ENCODE peak calls at places on chromosomes 1 and 21, in four cellular contexts. G is PC-3, I is pancreas, T is H7. D is an unnamed sample.

GRCh38 chr1:173161510-173162221 is 45.5 kb downstream of the TNFSF4 start:
- DNase-seq in G (peak; percentile 100), I (no peak), T (no peak), D (peak; percentile 53)

GRCh38 chr1:166972193-166972592 is 3.1 kb downstream of the ILDR2 start:
- DNase-seq in G (no peak), I (no peak), T (no peak), D (no peak)

GRCh38 chr21:45709127-45709526 is 65.6 kb downstream of the PCBP3 start:
- DNase-seq in G (no peak), I (no peak), T (no peak), D (no peak)

GRCh38 chr1:152970495-152970894 is at the start of gene SPRR4:
- DNase-seq in G (no peak), I (no peak), T (no peak), D (no peak)

GRCh38 chr1:15220825-15221431 is 26.1 kb upstream of the FHAD1 start:
- DNase-seq in G (no peak), I (peak; percentile 65), T (no peak), D (no peak)

GRCh38 chr1:113314600-113314999 is 75.7 kb upstream of the MAGI3 start:
- DNase-seq in G (no peak), I (no peak), T (no peak), D (no peak)

GRCh38 chr1:167452483-167452882 is 65.8 kb downstream of the CD247 start:
- DNase-seq in G (no peak), I (no peak), T (no peak), D (no peak)

GRCh38 chr1:83901547-83902155 is 97.3 kb downstream of the TTLL7 start:
- DNase-seq in G (peak; percentile 97), I (peak; percentile 19), T (no peak), D (peak; percentile 46)

GRCh38 chr1:230809205-230809990 is 58.9 kb downstream of the C1orf198 start:
- DNase-seq in G (no peak), I (no peak), T (no peak), D (no peak)

GRCh38 chr1:146022403-146023127 is 1.0 kb upstream of the HJV start:
- DNase-seq in G (no peak), I (no peak), T (no peak), D (no peak)

GRCh38 chr1:78011050-78011449 is 6.3 kb downstream of the DNAJB4 start:
- DNase-seq in G (no peak), I (no peak), T (no peak), D (no peak)
- H3K4me3 ChIP-seq in G (no peak overlapping the region), I (no peak overlapping the region), T (no peak overlapping the region), D (no peak overlapping the region)

DNA sequence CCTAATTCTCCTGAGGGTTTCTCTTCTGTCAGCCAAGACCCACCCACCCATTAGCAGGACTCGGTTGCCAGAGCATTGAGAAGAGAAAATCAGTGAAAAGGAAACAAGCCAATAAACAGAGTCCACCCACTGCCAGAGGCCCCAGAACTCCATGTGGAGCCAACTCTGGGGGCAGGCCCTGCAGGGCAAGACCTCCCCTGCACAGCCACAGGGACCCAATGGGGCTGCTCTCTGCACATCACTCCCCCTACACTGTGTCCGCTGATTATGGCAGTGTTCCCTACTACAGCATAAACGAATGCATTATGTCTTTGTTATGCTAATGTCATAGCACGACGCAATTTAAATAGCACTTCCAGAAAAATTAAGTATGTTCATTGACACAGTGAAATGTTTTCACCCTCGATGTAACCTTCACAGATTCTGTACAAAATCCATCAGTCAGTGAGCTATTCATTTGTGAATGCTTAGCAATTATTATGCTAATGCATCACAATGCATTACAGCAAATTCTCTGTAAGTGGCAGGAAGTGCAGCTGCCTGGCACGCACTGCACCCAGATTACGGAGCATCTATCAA is 56.5 kb downstream of the GRIK3 start:
- DNase-seq in G (no peak), I (no peak), T (no peak), D (no peak)
- H3K27me3 ChIP-seq in G (peaks cover 12% of the 10 kb centered on the region), I (no peaks in the 10 kb centered on the region), T (no peaks in the 10 kb centered on the region), D (no peaks in the 10 kb centered on the region)

GRCh38 chr1:176617881-176618280 is 154.9 kb downstream of the PAPPA2 start:
- DNase-seq in G (no peak), I (no peak), T (no peak), D (no peak)
- H3K4me3 ChIP-seq in G (no peak overlapping the region), I (no peak overlapping the region), T (no peak overlapping the region), D (no peak overlapping the region)

GRCh38 chr21:32951041-32951440 is 74.7 kb upstream of the OLIG2 start:
- DNase-seq in G (no peak), I (no peak), T (peak; percentile 43), D (no peak)

GRCh38 chr21:32947736-32948135 is 78.0 kb upstream of the OLIG2 start:
- DNase-seq in G (no peak), I (no peak), T (no peak), D (no peak)

GRCh38 chr21:32954353-32954752 is 71.4 kb upstream of the OLIG2 start:
- DNase-seq in G (no peak), I (no peak), T (no peak), D (no peak)

GRCh38 chr21:32946654-32947053 is 79.1 kb upstream of the OLIG2 start:
- DNase-seq in G (no peak), I (no peak), T (no peak), D (no peak)

GRCh38 chr21:32949701-32950100 is 76.0 kb upstream of the OLIG2 start:
- DNase-seq in G (no peak), I (no peak), T (no peak), D (no peak)
- H3K27me3 ChIP-seq in G (peaks cover 59% of the 10 kb centered on the region), I (no peaks in the 10 kb centered on the region), T (no peaks in the 10 kb centered on the region), D (peaks cover 31% of the 10 kb centered on the region)

GRCh38 chr1:171254859-171255258 is 6.6 kb downstream of the FMO1 start:
- DNase-seq in G (peak; percentile 81), I (no peak), T (no peak), D (no peak)
- H3K4me3 ChIP-seq in G (no peak overlapping the region), I (no peak overlapping the region), T (no peak overlapping the region), D (no peak overlapping the region)

GRCh38 chr1:10808441-10808840 is 12.0 kb upstream of the CASZ1 start:
- DNase-seq in G (no peak), I (no peak), T (no peak), D (no peak)
- H3K27me3 ChIP-seq in G (peaks cover 22% of the 10 kb centered on the region), I (no peaks in the 10 kb centered on the region), T (no peaks in the 10 kb centered on the region), D (peaks cover 5% of the 10 kb centered on the region)

GRCh38 chr1:242523968-242524570 is 428 bp downstream of the PLD5 start:
- DNase-seq in G (peak; percentile 33), I (peak; percentile 23), T (peak; percentile 94), D (peak; percentile 61)

GRCh38 chr1:242524571-242525359 is at the start of gene PLD5:
- DNase-seq in G (no peak), I (no peak), T (peak; percentile 83), D (peak; percentile 33)

GRCh38 chr1:242523282-242523967 is 1.1 kb downstream of the PLD5 start:
- DNase-seq in G (no peak), I (no peak), T (peak; percentile 72), D (no peak)

GRCh38 chr1:242525769-242526168 is 1.3 kb upstream of the PLD5 start:
- DNase-seq in G (no peak), I (no peak), T (no peak), D (no peak)

DNA sequence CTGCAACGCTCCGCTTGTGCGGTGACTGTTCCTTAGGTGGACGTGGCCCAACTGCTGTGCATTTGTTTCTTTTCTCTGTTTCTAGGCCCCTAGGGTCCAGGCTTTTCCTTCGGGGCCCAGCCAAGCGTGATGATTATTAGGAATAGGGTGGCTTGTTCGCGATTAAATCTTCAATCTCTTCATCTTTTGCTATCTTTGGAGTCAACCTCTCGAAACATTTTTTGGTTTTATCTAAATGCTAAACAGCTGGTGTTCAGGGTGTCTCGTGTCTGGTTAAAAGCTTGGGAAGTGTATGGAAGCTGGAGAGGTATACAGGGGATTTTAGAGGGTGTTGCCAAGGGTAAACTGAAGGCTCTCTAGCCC is 844 bp upstream of the PLD5 start:
- DNase-seq in G (no peak), I (no peak), T (peak; percentile 25), D (no peak)
- H3K4me3 ChIP-seq in G (peak overlapping the region; percentile 46), I (no peak overlapping the region), T (peak overlapping the region; percentile 76), D (no peak overlapping the region)

DNA sequence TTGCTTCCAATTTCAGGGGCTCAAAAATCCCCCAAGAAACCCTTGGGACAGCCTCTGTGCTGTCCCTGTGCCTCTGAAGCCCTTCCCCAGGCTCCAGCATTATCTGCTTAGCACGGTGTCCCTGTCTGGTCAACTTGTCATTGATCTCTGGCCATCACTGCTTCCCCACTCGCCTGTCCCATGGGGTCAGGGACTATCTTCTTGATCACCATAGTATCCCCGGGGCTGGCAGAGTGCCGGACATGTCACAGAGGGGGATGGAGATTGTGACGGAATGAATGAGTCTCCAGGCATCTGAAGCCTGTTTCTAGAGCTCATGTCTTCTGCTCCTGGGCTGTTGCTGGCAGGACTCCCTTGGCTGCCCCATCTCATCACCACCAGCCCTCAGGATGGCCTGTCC is 99.4 kb upstream of the VAMP3 start:
- DNase-seq in G (no peak), I (no peak), T (no peak), D (no peak)
- H3K27me3 ChIP-seq in G (peaks cover 20% of the 10 kb centered on the region), I (no peaks in the 10 kb centered on the region), T (peaks cover 3% of the 10 kb centered on the region), D (no peaks in the 10 kb centered on the region)

GRCh38 chr1:229325401-229325800 is 17.4 kb downstream of the CCSAP start:
- DNase-seq in G (no peak), I (no peak), T (no peak), D (no peak)
- H3K4me3 ChIP-seq in G (no peak overlapping the region), I (no peak overlapping the region), T (no peak overlapping the region), D (no peak overlapping the region)

GRCh38 chr1:36589006-36589405 is 106.3 kb upstream of the CSF3R start:
- DNase-seq in G (no peak), I (no peak), T (peak; percentile 42), D (no peak)
- H3K27me3 ChIP-seq in G (peaks cover 86% of the 10 kb centered on the region), I (no peaks in the 10 kb centered on the region), T (peaks cover 2% of the 10 kb centered on the region), D (peaks cover 3% of the 10 kb centered on the region)